ENCODE peak calls at places on chromosomes 11 and 22, in four cellular contexts. One of them, this sample, is unnamed.

GRCh38 chr22:45672564-45673481 is 1.2 kb downstream of the ATXN10 start:
- DNase-seq in right atrium auricular region: no peak
- DNase-seq in IMR-90: no peak
- DNase-seq in heart right ventricle: no peak
- DNase-seq in this sample: no peak

GRCh38 chr11:120335596-120335927 is 651 bp upstream of the ARHGEF12 start:
- DNase-seq in IMR-90: peak; percentile 34
- DNase-seq in right atrium auricular region: no peak
- DNase-seq in heart right ventricle: no peak
- DNase-seq in this sample: no peak

GRCh38 chr11:38266691-38267090 is 1668.7 kb upstream of the RAG2 start:
- DNase-seq in heart right ventricle: no peak
- DNase-seq in IMR-90: no peak
- DNase-seq in right atrium auricular region: no peak
- DNase-seq in this sample: no peak

GRCh38 chr22:37244114-37244921 is at the start of gene RAC2:
- DNase-seq in heart right ventricle: peak; percentile 42
- DNase-seq in right atrium auricular region: peak; percentile 63
- DNase-seq in IMR-90: peak; percentile 57
- DNase-seq in this sample: peak; percentile 28

GRCh38 chr11:15871904-15872303 is 484.4 kb downstream of the SOX6 start:
- DNase-seq in heart right ventricle: no peak
- DNase-seq in IMR-90: no peak
- DNase-seq in right atrium auricular region: no peak
- DNase-seq in this sample: no peak

GRCh38 chr11:70836071-70836470 is 416.3 kb downstream of the SHANK2 start:
- DNase-seq in IMR-90: no peak
- DNase-seq in right atrium auricular region: no peak
- DNase-seq in heart right ventricle: no peak
- DNase-seq in this sample: no peak

GRCh38 chr11:110479070-110479444 is 49.3 kb downstream of the FDX1 start:
- DNase-seq in right atrium auricular region: no peak
- DNase-seq in heart right ventricle: no peak
- DNase-seq in IMR-90: no peak
- DNase-seq in this sample: no peak

GRCh38 chr22:19706661-19707151 is 7.6 kb upstream of the SEPTIN5 start:
- DNase-seq in right atrium auricular region: no peak
- DNase-seq in heart right ventricle: no peak
- DNase-seq in IMR-90: no peak
- DNase-seq in this sample: peak; percentile 7

GRCh38 chr11:54558407-54558806 is 45.4 kb downstream of the OR4C46 start:
- DNase-seq in heart right ventricle: no peak
- DNase-seq in IMR-90: no peak
- DNase-seq in right atrium auricular region: no peak
- DNase-seq in this sample: no peak

DNA sequence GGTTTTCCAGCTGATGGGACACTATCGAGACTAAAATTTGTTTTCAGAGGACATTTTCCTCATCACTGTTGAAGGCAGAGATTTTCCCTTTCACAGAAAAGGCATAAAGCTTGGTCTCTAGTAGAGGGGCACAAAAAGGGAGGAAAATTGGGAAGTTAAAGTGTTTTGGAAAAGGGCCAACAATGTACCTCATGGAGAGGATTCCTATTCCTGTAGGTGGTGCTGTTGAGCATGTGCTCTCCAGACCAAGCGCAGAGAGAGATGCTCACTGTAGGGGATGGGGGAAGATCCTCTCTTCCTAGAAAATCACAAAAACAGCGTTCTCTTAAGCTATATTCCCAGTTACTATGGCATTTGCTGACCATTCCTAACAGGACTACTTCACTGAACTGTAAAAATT is 44.9 kb downstream of the OR4C46 start:
- DNase-seq in heart right ventricle: no peak
- DNase-seq in right atrium auricular region: no peak
- DNase-seq in IMR-90: no peak
- DNase-seq in this sample: no peak
- H3K9me3 ChIP-seq in heart right ventricle: peaks cover 69% of the 10 kb centered on the region
- H3K9me3 ChIP-seq in right atrium auricular region: peaks cover 4% of the 10 kb centered on the region
- H3K9me3 ChIP-seq in IMR-90: peaks cover 2% of the 10 kb centered on the region
- H3K9me3 ChIP-seq in this sample: peaks cover 4% of the 10 kb centered on the region

GRCh38 chr22:47324435-47324990 is 562.1 kb downstream of the TBC1D22A start:
- DNase-seq in heart right ventricle: no peak
- DNase-seq in IMR-90: no peak
- DNase-seq in right atrium auricular region: peak; percentile 18
- DNase-seq in this sample: no peak
- H3K9me3 ChIP-seq in heart right ventricle: peaks cover 27% of the 10 kb centered on the region
- H3K9me3 ChIP-seq in IMR-90: no peaks in the 10 kb centered on the region
- H3K9me3 ChIP-seq in right atrium auricular region: peaks cover 4% of the 10 kb centered on the region
- H3K9me3 ChIP-seq in this sample: no peaks in the 10 kb centered on the region

GRCh38 chr11:55661901-55662300 is at the start of gene OR4C6:
- DNase-seq in IMR-90: no peak
- DNase-seq in heart right ventricle: no peak
- DNase-seq in right atrium auricular region: no peak
- DNase-seq in this sample: no peak

GRCh38 chr11:55655096-55655495 is 6.9 kb upstream of the OR4C6 start:
- DNase-seq in IMR-90: no peak
- DNase-seq in heart right ventricle: no peak
- DNase-seq in right atrium auricular region: no peak
- DNase-seq in this sample: no peak

GRCh38 chr11:55658031-55658573 is 3.9 kb upstream of the OR4C6 start:
- DNase-seq in right atrium auricular region: no peak
- DNase-seq in IMR-90: no peak
- DNase-seq in heart right ventricle: no peak
- DNase-seq in this sample: no peak

GRCh38 chr11:55658608-55659007 is 3.4 kb upstream of the OR4C6 start:
- DNase-seq in IMR-90: no peak
- DNase-seq in heart right ventricle: no peak
- DNase-seq in right atrium auricular region: no peak
- DNase-seq in this sample: no peak
- H3K9me3 ChIP-seq in IMR-90: peaks cover 5% of the 10 kb centered on the region
- H3K9me3 ChIP-seq in heart right ventricle: no peaks in the 10 kb centered on the region
- H3K9me3 ChIP-seq in right atrium auricular region: no peaks in the 10 kb centered on the region
- H3K9me3 ChIP-seq in this sample: no peaks in the 10 kb centered on the region

GRCh38 chr11:134752526-134752925 is 340.5 kb upstream of the B3GAT1 start:
- DNase-seq in heart right ventricle: no peak
- DNase-seq in IMR-90: no peak
- DNase-seq in right atrium auricular region: peak; percentile 49
- DNase-seq in this sample: peak; percentile 28
- H3K9me3 ChIP-seq in heart right ventricle: peaks cover 14% of the 10 kb centered on the region
- H3K9me3 ChIP-seq in IMR-90: peaks cover 52% of the 10 kb centered on the region
- H3K9me3 ChIP-seq in right atrium auricular region: no peaks in the 10 kb centered on the region
- H3K9me3 ChIP-seq in this sample: no peaks in the 10 kb centered on the region

DNA sequence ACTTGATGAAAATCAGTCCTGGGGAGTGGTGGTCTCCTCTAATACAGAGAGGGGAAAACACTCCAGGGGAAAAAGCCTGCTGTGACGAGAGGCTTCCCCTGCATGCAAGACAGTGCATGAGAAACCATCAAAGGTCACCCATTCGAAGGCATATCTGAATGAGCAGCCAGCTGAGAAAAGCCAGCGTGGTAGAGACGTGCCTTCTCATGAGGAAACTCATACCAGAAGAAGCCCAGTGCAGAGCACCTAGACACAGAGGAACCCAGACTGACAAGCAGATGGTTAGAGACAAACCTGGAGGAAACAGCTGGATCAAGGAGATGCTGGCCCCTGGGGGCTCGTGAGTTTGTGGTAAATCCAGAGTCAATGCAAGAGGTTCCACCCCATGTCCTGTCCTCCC is 534.8 kb downstream of the BRD1 start:
- DNase-seq in right atrium auricular region: peak; percentile 5
- DNase-seq in IMR-90: no peak
- DNase-seq in heart right ventricle: no peak
- DNase-seq in this sample: no peak
- H3K9me3 ChIP-seq in right atrium auricular region: no peaks in the 10 kb centered on the region
- H3K9me3 ChIP-seq in IMR-90: peaks cover 69% of the 10 kb centered on the region
- H3K9me3 ChIP-seq in heart right ventricle: peaks cover 24% of the 10 kb centered on the region
- H3K9me3 ChIP-seq in this sample: no peaks in the 10 kb centered on the region

DNA sequence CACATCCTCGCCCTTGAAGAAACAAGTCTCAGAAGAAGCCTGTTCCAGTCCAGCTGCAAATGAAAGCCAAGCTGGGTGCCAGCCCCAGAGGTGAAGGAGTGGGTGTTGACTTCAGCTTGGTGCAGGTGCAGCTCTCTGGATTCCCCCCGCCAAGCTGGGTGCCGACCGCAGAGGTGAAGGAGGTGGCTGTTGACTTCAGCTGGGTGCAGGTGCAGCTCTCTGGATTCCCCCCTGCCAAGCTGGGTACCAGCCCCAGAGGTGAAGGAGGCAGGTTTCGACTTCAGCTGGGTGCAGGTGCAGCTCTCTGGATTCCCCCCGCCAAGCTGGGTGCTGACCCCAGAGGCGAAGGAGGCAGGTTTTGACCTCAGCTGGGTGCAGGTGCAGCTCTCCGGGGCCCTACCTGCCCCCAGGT is 1234.0 kb downstream of the TBC1D22A start:
- DNase-seq in heart right ventricle: no peak
- DNase-seq in right atrium auricular region: no peak
- DNase-seq in IMR-90: no peak
- DNase-seq in this sample: no peak
- H3K9me3 ChIP-seq in heart right ventricle: no peaks in the 10 kb centered on the region
- H3K9me3 ChIP-seq in right atrium auricular region: no peaks in the 10 kb centered on the region
- H3K9me3 ChIP-seq in IMR-90: peaks cover 51% of the 10 kb centered on the region
- H3K9me3 ChIP-seq in this sample: no peaks in the 10 kb centered on the region